ENCODE peak calls at places on chromosomes 11 and 22, in nine cellular contexts. C is gastrocnemius medialis, E is A549, R is esophagus muscularis mucosa, Q is HepG2, T is thyroid gland, O is esophagus squamous epithelium, B is tibial nerve, L is uterus. I is an unnamed sample.

GRCh38 chr11:17544181-17544622 is at the start of gene USH1C:
- DNase-seq in C (no peak), E (peak; percentile 44), R (no peak), Q (no peak), T (peak; percentile 60), O (no peak), B (no peak), L (no peak), I (peak; percentile 72)

GRCh38 chr22:30240541-30241417 is 5.8 kb downstream of the LIF start:
- DNase-seq in C (no peak), E (no peak), R (no peak), Q (no peak), T (no peak), O (no peak), B (no peak), L (no peak), I (no peak)

GRCh38 chr11:70440206-70440605 is 41.9 kb downstream of the CTTN start:
- DNase-seq in C (no peak), E (no peak), R (no peak), Q (no peak), T (no peak), O (no peak), B (no peak), L (no peak), I (no peak)

GRCh38 chr11:9529333-9529648 is 44.2 kb upstream of the WEE1 start:
- DNase-seq in C (no peak), E (no peak), R (no peak), Q (no peak), T (peak; percentile 69), O (no peak), B (no peak), L (peak; percentile 32), I (peak; percentile 61)

GRCh38 chr11:2909145-2909914 is 19.9 kb downstream of the PHLDA2 start:
- DNase-seq in C (no peak), E (no peak), R (no peak), Q (no peak), T (no peak), O (no peak), B (no peak), L (no peak), I (no peak)

GRCh38 chr11:31355131-31355530 is 14.4 kb downstream of the DCDC1 start:
- DNase-seq in C (peak; percentile 7), E (no peak), R (no peak), Q (no peak), T (no peak), O (no peak), B (no peak), L (no peak), I (no peak)

GRCh38 chr11:11020747-11021149 is 162.9 kb upstream of the ZBED5 start:
- DNase-seq in C (no peak), E (peak; percentile 42), R (no peak), Q (no peak), T (no peak), O (no peak), B (no peak), L (no peak), I (no peak)

GRCh38 chr11:77968337-77968736 is 26.1 kb downstream of the INTS4 start:
- DNase-seq in C (no peak), E (no peak), R (no peak), Q (no peak), T (no peak), O (no peak), B (no peak), L (no peak), I (no peak)

GRCh38 chr11:65498042-65498726 is 661 bp upstream of the MALAT1 start:
- DNase-seq in C (no peak), E (peak; percentile 82), R (no peak), Q (no peak), T (peak; percentile 72), O (no peak), B (no peak), L (peak; percentile 68), I (peak; percentile 63)

GRCh38 chr11:65496304-65497140 is 2.3 kb upstream of the MALAT1 start:
- DNase-seq in C (no peak), E (no peak), R (no peak), Q (no peak), T (peak; percentile 7), O (no peak), B (no peak), L (peak; percentile 68), I (no peak)

GRCh38 chr11:65498977-65499712 is at the start of gene MALAT1:
- DNase-seq in C (peak; percentile 92), E (peak; percentile 96), R (peak; percentile 99), Q (peak; percentile 88), T (peak; percentile 94), O (peak; percentile 65), B (peak; percentile 91), L (peak; percentile 96), I (peak; percentile 96)

GRCh38 chr11:65498727-65498976 is 193 bp upstream of the MALAT1 start:
- DNase-seq in C (no peak), E (no peak), R (no peak), Q (no peak), T (no peak), O (no peak), B (no peak), L (no peak), I (no peak)

DNA sequence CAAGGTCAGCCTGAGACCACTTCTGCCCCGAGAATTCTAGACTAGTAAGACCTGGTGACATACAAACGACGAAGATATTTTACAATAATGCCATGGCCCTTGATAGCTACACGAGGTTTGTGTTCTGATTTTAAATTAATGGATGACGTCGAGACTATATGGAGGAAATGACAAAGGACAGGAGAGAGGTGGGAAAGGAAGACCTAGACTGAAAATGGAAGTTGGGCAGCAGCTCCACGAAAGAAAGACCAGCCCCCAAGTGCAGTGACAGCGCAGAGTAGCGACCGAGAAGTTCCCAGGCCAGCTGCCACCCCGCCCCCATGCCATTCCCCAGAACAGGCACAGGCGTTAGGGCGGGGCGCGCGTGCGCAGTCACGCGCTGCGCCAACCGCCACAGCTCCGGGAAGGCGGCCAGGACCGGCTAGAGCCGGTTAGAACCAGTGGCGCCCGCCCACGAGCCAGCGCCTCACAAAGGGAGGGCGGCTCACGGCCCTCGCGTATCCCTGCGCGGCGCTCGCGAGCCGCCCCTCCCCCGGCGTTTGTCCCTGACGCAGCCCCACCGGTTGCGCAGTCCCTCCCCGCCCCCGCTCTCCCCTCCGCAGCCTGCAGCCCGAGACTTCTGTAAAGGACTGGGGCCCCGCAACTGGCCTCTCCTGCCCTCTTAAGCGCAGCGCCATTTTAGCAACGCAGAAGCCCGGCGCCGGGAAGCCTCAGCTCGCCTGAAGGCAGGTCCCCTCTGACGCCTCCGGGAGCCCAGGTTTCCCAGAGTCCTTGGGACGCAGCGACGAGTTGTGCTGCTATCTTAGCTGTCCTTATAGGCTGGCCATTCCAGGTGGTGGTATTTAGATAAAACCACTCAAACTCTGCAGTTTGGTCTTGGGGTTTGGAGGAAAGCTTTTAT is 1.5 kb upstream of the MALAT1 start:
- DNase-seq in C (peak; percentile 98), E (peak; percentile 99), R (peak; percentile 99), Q (peak; percentile 95), T (peak; percentile 99), O (peak; percentile 92), B (peak; percentile 98), L (peak; percentile 99), I (peak; percentile 99)
- TF ChIP-seq POLR2A in C (peak; percentile 96), E (peak; percentile 13), R (peak; percentile 73), Q (peak; percentile 84), T (peak; percentile 77), O (peak; percentile 63), B (peak; percentile 92), L (peak; percentile 93), I (no peak)

DNA sequence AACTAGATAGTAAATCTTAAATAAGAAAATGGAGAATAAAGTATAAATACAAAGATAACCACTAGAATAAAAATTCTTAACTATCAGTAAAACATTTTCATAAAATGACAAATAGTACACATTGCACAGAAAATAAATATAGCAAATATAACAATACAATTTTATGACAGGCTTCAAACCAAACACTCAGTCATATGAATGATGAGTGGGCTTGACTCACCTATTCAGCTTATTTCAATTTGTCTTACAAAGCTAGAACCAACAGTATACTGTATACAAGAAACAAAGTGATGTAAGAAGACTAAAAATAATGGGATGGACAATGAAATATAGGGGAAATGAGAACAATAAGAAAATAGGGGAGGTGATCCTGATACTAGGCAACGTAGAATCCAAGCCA is 141.2 kb downstream of the CWF19L2 start:
- DNase-seq in C (no peak), E (no peak), R (no peak), Q (no peak), T (no peak), O (no peak), B (no peak), L (no peak), I (no peak)
- TF ChIP-seq POLR2A in C (no peak), E (no peak), R (no peak), Q (no peak), T (no peak), O (no peak), B (no peak), L (no peak), I (no peak)

GRCh38 chr11:64654958-64655541 is 64.0 kb downstream of the SLC22A12 start:
- DNase-seq in C (no peak), E (no peak), R (no peak), Q (no peak), T (no peak), O (no peak), B (no peak), L (no peak), I (no peak)

GRCh38 chr11:64650923-64651523 is 60.0 kb downstream of the SLC22A12 start:
- DNase-seq in C (no peak), E (peak; percentile 50), R (no peak), Q (no peak), T (no peak), O (no peak), B (no peak), L (no peak), I (no peak)

GRCh38 chr11:64652586-64653387 is 61.8 kb downstream of the SLC22A12 start:
- DNase-seq in C (peak; percentile 39), E (peak; percentile 71), R (no peak), Q (peak; percentile 57), T (peak; percentile 81), O (no peak), B (peak; percentile 74), L (peak; percentile 84), I (peak; percentile 81)

GRCh38 chr11:64654439-64654838 is 63.4 kb downstream of the SLC22A12 start:
- DNase-seq in C (no peak), E (no peak), R (no peak), Q (no peak), T (no peak), O (no peak), B (no peak), L (no peak), I (no peak)

GRCh38 chr11:64653388-64653973 is 62.5 kb downstream of the SLC22A12 start:
- DNase-seq in C (no peak), E (no peak), R (no peak), Q (no peak), T (no peak), O (no peak), B (no peak), L (no peak), I (no peak)
- TF ChIP-seq POLR2A in C (no peak), E (no peak), R (no peak), Q (no peak), T (no peak), O (no peak), B (no peak), L (no peak), I (no peak)

GRCh38 chr11:102010776-102011500 is 36.3 kb upstream of the CFAP300 start:
- DNase-seq in C (peak; percentile 5), E (peak; percentile 77), R (no peak), Q (peak; percentile 53), T (peak; percentile 83), O (no peak), B (peak; percentile 33), L (no peak), I (peak; percentile 67)

GRCh38 chr11:102004220-102004619 is 43.0 kb upstream of the CFAP300 start:
- DNase-seq in C (no peak), E (no peak), R (no peak), Q (no peak), T (no peak), O (no peak), B (no peak), L (no peak), I (no peak)

GRCh38 chr11:102005306-102005705 is 41.9 kb upstream of the CFAP300 start:
- DNase-seq in C (no peak), E (no peak), R (no peak), Q (no peak), T (no peak), O (no peak), B (no peak), L (no peak), I (no peak)

GRCh38 chr11:102006835-102007566 is 40.2 kb upstream of the CFAP300 start:
- DNase-seq in C (no peak), E (peak; percentile 68), R (no peak), Q (peak; percentile 71), T (no peak), O (no peak), B (no peak), L (no peak), I (peak; percentile 70)

GRCh38 chr11:102007567-102008437 is 39.4 kb upstream of the CFAP300 start:
- DNase-seq in C (no peak), E (peak; percentile 95), R (no peak), Q (peak; percentile 88), T (peak; percentile 58), O (no peak), B (no peak), L (no peak), I (peak; percentile 50)
- TF ChIP-seq POLR2A in C (no peak), E (no peak), R (no peak), Q (no peak), T (no peak), O (no peak), B (no peak), L (no peak), I (no peak)